ENCODE peak calls at places on chromosome 13, in four cellular contexts. One of them, this sample, is unnamed.
A peak's percentile ranks its signal among the peaks of the same experiment; 100 is the strongest.

GRCh38 chr13:84431646-84432045 is 549.4 kb upstream of the SLITRK1 start:
- DNase-seq in aorta: no peak
- DNase-seq in tibial artery: no peak
- DNase-seq in astrocyte of the spinal cord: peak; percentile 41
- DNase-seq in this sample: peak; percentile 26

GRCh38 chr13:44141213-44141724 is 232.4 kb upstream of the SERP2 start:
- DNase-seq in tibial artery: no peak
- DNase-seq in astrocyte of the spinal cord: peak; percentile 22
- DNase-seq in aorta: no peak
- DNase-seq in this sample: no peak

GRCh38 chr13:43432948-43433347 is 353.8 kb downstream of the ENOX1 start:
- DNase-seq in astrocyte of the spinal cord: no peak
- DNase-seq in tibial artery: no peak
- DNase-seq in aorta: no peak
- DNase-seq in this sample: peak; percentile 8

GRCh38 chr13:51689597-51689996 is 105.3 kb downstream of the WDFY2 start:
- DNase-seq in aorta: no peak
- DNase-seq in astrocyte of the spinal cord: no peak
- DNase-seq in tibial artery: no peak
- DNase-seq in this sample: no peak

GRCh38 chr13:83881917-83882625 is at the start of gene SLITRK1:
- DNase-seq in tibial artery: peak; percentile 59
- DNase-seq in astrocyte of the spinal cord: peak; percentile 75
- DNase-seq in aorta: peak; percentile 60
- DNase-seq in this sample: peak; percentile 30

GRCh38 chr13:44865722-44866484 is 123.4 kb downstream of the NUFIP1 start:
- DNase-seq in tibial artery: no peak
- DNase-seq in aorta: no peak
- DNase-seq in astrocyte of the spinal cord: no peak
- DNase-seq in this sample: no peak

GRCh38 chr13:91406619-91407018 is 8.2 kb downstream of the GPC5 start:
- DNase-seq in aorta: no peak
- DNase-seq in astrocyte of the spinal cord: peak; percentile 42
- DNase-seq in tibial artery: no peak
- DNase-seq in this sample: no peak

GRCh38 chr13:113747291-113747833 is 11.7 kb upstream of the TMEM255B start:
- DNase-seq in tibial artery: no peak
- DNase-seq in aorta: peak; percentile 40
- DNase-seq in astrocyte of the spinal cord: no peak
- DNase-seq in this sample: no peak

GRCh38 chr13:75685239-75685697 is 49.1 kb downstream of the LMO7 start:
- DNase-seq in astrocyte of the spinal cord: peak; percentile 83
- DNase-seq in tibial artery: no peak
- DNase-seq in aorta: no peak
- DNase-seq in this sample: peak; percentile 92

GRCh38 chr13:107669356-107669755 is 546.0 kb downstream of the LIG4 start:
- DNase-seq in tibial artery: no peak
- DNase-seq in astrocyte of the spinal cord: peak; percentile 56
- DNase-seq in aorta: no peak
- DNase-seq in this sample: no peak

GRCh38 chr13:52348081-52348480 is 57.9 kb downstream of the THSD1 start:
- DNase-seq in astrocyte of the spinal cord: peak; percentile 84
- DNase-seq in aorta: no peak
- DNase-seq in tibial artery: no peak
- DNase-seq in this sample: peak; percentile 78

GRCh38 chr13:44972956-44973581 is 16.2 kb downstream of the NUFIP1 start:
- DNase-seq in astrocyte of the spinal cord: peak; percentile 46
- DNase-seq in tibial artery: no peak
- DNase-seq in aorta: no peak
- DNase-seq in this sample: no peak

GRCh38 chr13:101512650-101513049 is 60.2 kb downstream of the ITGBL1 start:
- DNase-seq in tibial artery: no peak
- DNase-seq in aorta: no peak
- DNase-seq in astrocyte of the spinal cord: peak; percentile 86
- DNase-seq in this sample: no peak

GRCh38 chr13:43237616-43238015 is 214.2 kb downstream of the DNAJC15 start:
- DNase-seq in tibial artery: no peak
- DNase-seq in astrocyte of the spinal cord: no peak
- DNase-seq in aorta: no peak
- DNase-seq in this sample: peak; percentile 58

GRCh38 chr13:37608750-37609339 is 10.3 kb upstream of the POSTN start:
- DNase-seq in aorta: no peak
- DNase-seq in tibial artery: no peak
- DNase-seq in astrocyte of the spinal cord: peak; percentile 26
- DNase-seq in this sample: no peak

GRCh38 chr13:107367258-107367657 is 799.3 kb upstream of the ARGLU1 start:
- DNase-seq in astrocyte of the spinal cord: no peak
- DNase-seq in aorta: no peak
- DNase-seq in tibial artery: no peak
- DNase-seq in this sample: no peak

GRCh38 chr13:36453518-36453917 is 21.2 kb downstream of the CCNA1 start:
- DNase-seq in tibial artery: no peak
- DNase-seq in aorta: no peak
- DNase-seq in astrocyte of the spinal cord: peak; percentile 32
- DNase-seq in this sample: no peak

GRCh38 chr13:27830010-27830409 is 37.7 kb downstream of the GSX1 start:
- DNase-seq in astrocyte of the spinal cord: peak; percentile 15
- DNase-seq in tibial artery: no peak
- DNase-seq in aorta: peak; percentile 50
- DNase-seq in this sample: peak; percentile 49
- H3K4me3 ChIP-seq in astrocyte of the spinal cord: no peak overlapping the region
- H3K4me3 ChIP-seq in tibial artery: peak overlapping the region; percentile 22
- H3K4me3 ChIP-seq in aorta: no peak overlapping the region
- H3K4me3 ChIP-seq in this sample: no peak overlapping the region

GRCh38 chr13:33494596-33495214 is 209.2 kb upstream of the STARD13 start:
- DNase-seq in aorta: peak; percentile 49
- DNase-seq in astrocyte of the spinal cord: peak; percentile 93
- DNase-seq in tibial artery: no peak
- DNase-seq in this sample: peak; percentile 85
- H3K4me3 ChIP-seq in aorta: no peak overlapping the region
- H3K4me3 ChIP-seq in astrocyte of the spinal cord: no peak overlapping the region
- H3K4me3 ChIP-seq in tibial artery: no peak overlapping the region
- H3K4me3 ChIP-seq in this sample: no peak overlapping the region

GRCh38 chr13:34988330-34988791 is 46.3 kb downstream of the NBEA start:
- DNase-seq in aorta: no peak
- DNase-seq in astrocyte of the spinal cord: no peak
- DNase-seq in tibial artery: no peak
- DNase-seq in this sample: no peak
- H3K4me3 ChIP-seq in aorta: no peak overlapping the region
- H3K4me3 ChIP-seq in astrocyte of the spinal cord: no peak overlapping the region
- H3K4me3 ChIP-seq in tibial artery: no peak overlapping the region
- H3K4me3 ChIP-seq in this sample: no peak overlapping the region

DNA sequence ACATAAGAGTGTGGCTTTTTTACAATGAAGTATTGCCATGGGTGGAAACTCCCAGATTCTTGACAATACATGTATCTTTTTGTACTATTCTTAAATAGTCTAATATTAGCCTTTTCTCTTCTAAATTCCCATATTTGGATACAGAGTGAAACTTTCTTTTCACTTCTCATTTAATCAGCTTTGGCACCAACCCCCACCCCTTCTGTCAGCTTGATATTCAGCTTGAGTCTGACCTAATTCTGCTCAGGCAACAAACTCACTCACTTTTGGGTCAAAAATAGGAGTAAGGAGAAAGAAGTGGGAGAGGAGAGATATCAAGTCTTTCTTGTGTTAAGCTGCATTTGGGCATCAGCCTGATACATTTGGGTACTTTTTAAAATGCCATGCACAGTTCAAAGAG is 397.5 kb downstream of the COG6 start:
- DNase-seq in astrocyte of the spinal cord: no peak
- DNase-seq in tibial artery: no peak
- DNase-seq in aorta: no peak
- DNase-seq in this sample: no peak
- H3K4me3 ChIP-seq in astrocyte of the spinal cord: no peak overlapping the region
- H3K4me3 ChIP-seq in tibial artery: no peak overlapping the region
- H3K4me3 ChIP-seq in aorta: no peak overlapping the region
- H3K4me3 ChIP-seq in this sample: no peak overlapping the region

This sample was measured in foreskin fibroblast.